ENCODE peak calls at places on chromosome 2, in four cellular contexts. One of them, this sample, is unnamed.

GRCh38 chr2:12965540-12966269 is 249.0 kb downstream of the TRIB2 start:
- DNase-seq in transverse colon: no peak
- DNase-seq in sigmoid colon: no peak
- DNase-seq in A549: no peak
- DNase-seq in this sample: no peak

GRCh38 chr2:202555354-202555753 is 79.4 kb upstream of the FAM117B start:
- DNase-seq in transverse colon: no peak
- DNase-seq in A549: no peak
- DNase-seq in sigmoid colon: no peak
- DNase-seq in this sample: no peak

GRCh38 chr2:139378373-139378772 is 598.2 kb upstream of the NXPH2 start:
- DNase-seq in A549: no peak
- DNase-seq in transverse colon: no peak
- DNase-seq in sigmoid colon: no peak
- DNase-seq in this sample: no peak

GRCh38 chr2:148664229-148664628 is 19.7 kb downstream of the EPC2 start:
- DNase-seq in A549: no peak
- DNase-seq in sigmoid colon: no peak
- DNase-seq in transverse colon: no peak
- DNase-seq in this sample: no peak

GRCh38 chr2:10717630-10718029 is 3.8 kb upstream of the ATP6V1C2 start:
- DNase-seq in A549: no peak
- DNase-seq in sigmoid colon: no peak
- DNase-seq in transverse colon: no peak
- DNase-seq in this sample: no peak

GRCh38 chr2:119006441-119006840 is 64.4 kb downstream of the MARCO start:
- DNase-seq in A549: no peak
- DNase-seq in sigmoid colon: no peak
- DNase-seq in transverse colon: no peak
- DNase-seq in this sample: no peak

GRCh38 chr2:136767030-136767429 is 1.7 kb downstream of the THSD7B start:
- DNase-seq in transverse colon: no peak
- DNase-seq in A549: no peak
- DNase-seq in sigmoid colon: no peak
- DNase-seq in this sample: no peak

GRCh38 chr2:161763153-161763552 is 138.9 kb downstream of the SLC4A10 start:
- DNase-seq in transverse colon: no peak
- DNase-seq in A549: no peak
- DNase-seq in sigmoid colon: no peak
- DNase-seq in this sample: no peak

GRCh38 chr2:176582990-176583481 is 313.8 kb downstream of the MTX2 start:
- DNase-seq in A549: peak
- DNase-seq in sigmoid colon: peak
- DNase-seq in transverse colon: no peak
- DNase-seq in this sample: no peak

GRCh38 chr2:176854062-176854461 is 358.5 kb upstream of the HNRNPA3 start:
- DNase-seq in transverse colon: peak
- DNase-seq in sigmoid colon: no peak
- DNase-seq in A549: no peak
- DNase-seq in this sample: no peak

GRCh38 chr2:69683170-69683971 is 39.8 kb upstream of the AAK1 start:
- DNase-seq in transverse colon: no peak
- DNase-seq in A549: no peak
- DNase-seq in sigmoid colon: no peak
- DNase-seq in this sample: no peak

GRCh38 chr2:228786932-228787331 is 484.2 kb downstream of the PID1 start:
- DNase-seq in A549: no peak
- DNase-seq in sigmoid colon: no peak
- DNase-seq in transverse colon: no peak
- DNase-seq in this sample: no peak

GRCh38 chr2:19299032-19299431 is 59.4 kb downstream of the OSR1 start:
- DNase-seq in transverse colon: no peak
- DNase-seq in sigmoid colon: no peak
- DNase-seq in A549: no peak
- DNase-seq in this sample: no peak
- TF ChIP-seq EP300 in transverse colon: no peak
- TF ChIP-seq EP300 in sigmoid colon: no peak
- TF ChIP-seq EP300 in A549: no peak
- TF ChIP-seq EP300 in this sample: no peak

GRCh38 chr2:129894616-129895015 is 84.8 kb upstream of the RAB6C start:
- DNase-seq in A549: no peak
- DNase-seq in sigmoid colon: no peak
- DNase-seq in transverse colon: no peak
- DNase-seq in this sample: no peak

GRCh38 chr2:129895061-129895460 is 84.4 kb upstream of the RAB6C start:
- DNase-seq in transverse colon: no peak
- DNase-seq in sigmoid colon: no peak
- DNase-seq in A549: no peak
- DNase-seq in this sample: no peak

GRCh38 chr2:129896226-129897100 is 83.0 kb upstream of the RAB6C start:
- DNase-seq in sigmoid colon: no peak
- DNase-seq in A549: no peak
- DNase-seq in transverse colon: no peak
- DNase-seq in this sample: no peak

GRCh38 chr2:129893244-129893643 is 86.2 kb upstream of the RAB6C start:
- DNase-seq in transverse colon: no peak
- DNase-seq in A549: no peak
- DNase-seq in sigmoid colon: no peak
- DNase-seq in this sample: no peak

GRCh38 chr2:129895526-129896082 is 83.9 kb upstream of the RAB6C start:
- DNase-seq in A549: no peak
- DNase-seq in transverse colon: no peak
- DNase-seq in sigmoid colon: no peak
- DNase-seq in this sample: no peak
- TF ChIP-seq EP300 in A549: no peak
- TF ChIP-seq EP300 in transverse colon: no peak
- TF ChIP-seq EP300 in sigmoid colon: no peak
- TF ChIP-seq EP300 in this sample: no peak

GRCh38 chr2:210002158-210003157 is at the start of gene RPE:
- DNase-seq in transverse colon: peak
- DNase-seq in sigmoid colon: peak
- DNase-seq in A549: peak
- DNase-seq in this sample: peak
- TF ChIP-seq EP300 in transverse colon: no peak
- TF ChIP-seq EP300 in sigmoid colon: no peak
- TF ChIP-seq EP300 in A549: no peak
- TF ChIP-seq EP300 in this sample: no peak

DNA sequence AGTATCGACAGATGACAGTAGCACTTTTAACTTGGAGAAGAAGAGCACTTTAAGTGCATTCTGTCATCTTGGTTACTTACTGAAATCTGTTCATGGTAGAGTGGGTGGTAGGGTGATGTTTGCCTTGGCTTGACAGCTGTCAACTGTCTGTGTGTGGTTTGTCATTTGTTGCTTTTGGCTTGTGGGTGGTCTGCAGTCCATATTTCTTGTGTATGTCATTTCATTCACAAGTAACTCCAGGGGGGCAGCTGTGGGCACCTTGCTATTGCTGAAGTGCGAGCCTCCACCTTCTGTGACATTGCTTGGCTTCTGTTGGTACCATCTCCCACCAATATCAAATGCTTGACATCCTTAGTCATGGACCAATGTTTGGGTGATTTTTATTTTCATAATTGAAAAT is 311.6 kb upstream of the NRP2 start:
- DNase-seq in A549: no peak
- DNase-seq in transverse colon: no peak
- DNase-seq in sigmoid colon: no peak
- DNase-seq in this sample: no peak
- TF ChIP-seq EP300 in A549: no peak
- TF ChIP-seq EP300 in transverse colon: no peak
- TF ChIP-seq EP300 in sigmoid colon: no peak
- TF ChIP-seq EP300 in this sample: no peak

DNA sequence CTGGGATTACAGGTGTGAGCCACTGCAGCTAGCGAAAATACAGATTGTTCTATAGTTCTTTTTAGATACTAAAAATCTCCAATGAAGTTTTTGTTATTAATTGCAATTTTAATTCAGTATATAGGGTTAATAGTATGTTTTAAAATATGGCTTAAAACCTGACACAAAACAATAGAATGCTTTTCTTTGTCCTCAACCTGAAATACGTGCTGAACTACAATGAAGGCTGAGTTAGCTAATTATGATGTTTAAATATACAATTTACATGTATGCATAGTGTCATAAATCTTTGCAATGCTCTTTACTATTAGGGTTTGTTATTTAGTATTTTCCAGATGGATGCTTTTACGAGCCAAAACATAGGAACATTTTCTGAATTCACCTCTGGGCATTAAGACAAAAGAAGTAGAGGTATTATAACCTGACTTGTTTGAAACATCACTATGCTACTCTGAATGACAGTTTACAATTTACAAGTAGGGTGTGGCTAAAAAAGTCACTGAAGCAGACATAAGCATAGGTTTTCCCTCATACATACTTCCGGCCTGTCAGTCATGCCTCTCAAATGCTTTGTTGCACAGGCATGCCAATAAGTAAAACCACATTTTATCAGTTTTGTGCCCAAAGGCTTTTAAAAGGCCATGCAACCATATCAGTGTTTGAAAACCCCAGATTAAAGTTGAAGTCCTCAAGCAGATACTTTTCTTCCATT is 168.3 kb downstream of the OTX1 start:
- DNase-seq in A549: no peak
- DNase-seq in transverse colon: no peak
- DNase-seq in sigmoid colon: no peak
- DNase-seq in this sample: no peak
- TF ChIP-seq EP300 in A549: no peak
- TF ChIP-seq EP300 in transverse colon: no peak
- TF ChIP-seq EP300 in sigmoid colon: no peak
- TF ChIP-seq EP300 in this sample: no peak

GRCh38 chr2:189552991-189553404 is 27.6 kb downstream of the SLC40A1 start:
- DNase-seq in A549: no peak
- DNase-seq in sigmoid colon: no peak
- DNase-seq in transverse colon: no peak
- DNase-seq in this sample: no peak

GRCh38 chr2:189551808-189552207 is 28.8 kb downstream of the SLC40A1 start:
- DNase-seq in transverse colon: no peak
- DNase-seq in sigmoid colon: no peak
- DNase-seq in A549: no peak
- DNase-seq in this sample: no peak

GRCh38 chr2:189555243-189555642 is 25.3 kb downstream of the SLC40A1 start:
- DNase-seq in transverse colon: no peak
- DNase-seq in sigmoid colon: no peak
- DNase-seq in A549: no peak
- DNase-seq in this sample: no peak

GRCh38 chr2:189552334-189552990 is 28.1 kb downstream of the SLC40A1 start:
- DNase-seq in A549: no peak
- DNase-seq in transverse colon: no peak
- DNase-seq in sigmoid colon: no peak
- DNase-seq in this sample: no peak

GRCh38 chr2:189553689-189554088 is 26.9 kb downstream of the SLC40A1 start:
- DNase-seq in transverse colon: no peak
- DNase-seq in A549: no peak
- DNase-seq in sigmoid colon: no peak
- DNase-seq in this sample: no peak
- TF ChIP-seq EP300 in transverse colon: no peak
- TF ChIP-seq EP300 in A549: no peak
- TF ChIP-seq EP300 in sigmoid colon: no peak
- TF ChIP-seq EP300 in this sample: no peak

GRCh38 chr2:26001743-26002341 is 19.5 kb upstream of the KIF3C start:
- DNase-seq in transverse colon: peak
- DNase-seq in sigmoid colon: peak
- DNase-seq in A549: no peak
- DNase-seq in this sample: peak
- TF ChIP-seq EP300 in transverse colon: no peak
- TF ChIP-seq EP300 in sigmoid colon: no peak
- TF ChIP-seq EP300 in A549: peak
- TF ChIP-seq EP300 in this sample: no peak

GRCh38 chr2:218127929-218128455 is 2.2 kb downstream of the CXCR2 start:
- DNase-seq in sigmoid colon: no peak
- DNase-seq in A549: no peak
- DNase-seq in transverse colon: no peak
- DNase-seq in this sample: no peak
- TF ChIP-seq EP300 in sigmoid colon: no peak
- TF ChIP-seq EP300 in A549: no peak
- TF ChIP-seq EP300 in transverse colon: no peak
- TF ChIP-seq EP300 in this sample: no peak

GRCh38 chr2:30800159-30800558 is 7.1 kb downstream of the CAPN13 start:
- DNase-seq in sigmoid colon: no peak
- DNase-seq in A549: no peak
- DNase-seq in transverse colon: no peak
- DNase-seq in this sample: no peak

GRCh38 chr2:30798536-30798991 is 8.7 kb downstream of the CAPN13 start:
- DNase-seq in sigmoid colon: no peak
- DNase-seq in transverse colon: no peak
- DNase-seq in A549: no peak
- DNase-seq in this sample: no peak

GRCh38 chr2:30801821-30802455 is 5.3 kb downstream of the CAPN13 start:
- DNase-seq in sigmoid colon: no peak
- DNase-seq in transverse colon: no peak
- DNase-seq in A549: no peak
- DNase-seq in this sample: no peak

GRCh38 chr2:30803281-30803680 is 4.0 kb downstream of the CAPN13 start:
- DNase-seq in A549: no peak
- DNase-seq in transverse colon: no peak
- DNase-seq in sigmoid colon: no peak
- DNase-seq in this sample: no peak

GRCh38 chr2:30802611-30803010 is 4.6 kb downstream of the CAPN13 start:
- DNase-seq in A549: no peak
- DNase-seq in transverse colon: no peak
- DNase-seq in sigmoid colon: no peak
- DNase-seq in this sample: no peak
- TF ChIP-seq EP300 in A549: no peak
- TF ChIP-seq EP300 in transverse colon: no peak
- TF ChIP-seq EP300 in sigmoid colon: no peak
- TF ChIP-seq EP300 in this sample: no peak

GRCh38 chr2:117519238-117519637 is 295.3 kb upstream of the DDX18 start:
- DNase-seq in A549: no peak
- DNase-seq in transverse colon: no peak
- DNase-seq in sigmoid colon: no peak
- DNase-seq in this sample: no peak

GRCh38 chr2:117523842-117524241 is 290.6 kb upstream of the DDX18 start:
- DNase-seq in A549: no peak
- DNase-seq in sigmoid colon: no peak
- DNase-seq in transverse colon: no peak
- DNase-seq in this sample: no peak

DNA sequence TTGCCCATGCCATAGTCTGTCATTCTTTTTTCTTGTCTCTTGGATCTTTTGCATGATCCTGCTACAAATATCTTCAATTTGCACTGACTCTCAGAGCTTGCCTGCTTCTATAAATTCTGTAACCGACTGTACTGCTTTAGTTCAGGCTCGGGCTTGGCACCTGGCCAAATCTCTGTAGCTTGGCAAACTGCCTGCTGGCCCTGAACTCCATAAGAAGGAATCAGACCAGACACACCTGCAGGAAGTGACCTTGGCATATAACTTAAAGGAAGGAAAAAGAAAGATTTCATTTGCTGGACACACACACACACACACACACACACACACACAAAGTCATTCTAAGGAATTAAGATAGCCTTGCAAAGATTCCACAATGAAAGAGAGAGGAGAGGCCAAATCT is 291.2 kb upstream of the DDX18 start:
- DNase-seq in sigmoid colon: peak
- DNase-seq in A549: no peak
- DNase-seq in transverse colon: peak
- DNase-seq in this sample: no peak
- TF ChIP-seq EP300 in sigmoid colon: no peak
- TF ChIP-seq EP300 in A549: no peak
- TF ChIP-seq EP300 in transverse colon: no peak
- TF ChIP-seq EP300 in this sample: no peak

This sample was measured in suprapubic skin.